ENCODE peak calls at places on chromosomes 11 and 22, in eight cellular contexts. T, Q, O, V, C, J, M and U are unnamed samples. For H3K36me3, the result is how much of the 10 kb centered on the place peaks cover.

GRCh38 chr11:77436969-77437368 is 36.9 kb downstream of the PAK1 start:
- DNase-seq in O (no peak), M (no peak), V (no peak), Q (no peak), C (no peak), J (no peak), T (no peak), U (no peak)

GRCh38 chr11:128906185-128907065 is 15.3 kb downstream of the KCNJ5 start:
- DNase-seq in O (no peak), C (no peak), M (no peak), J (no peak), T (no peak), Q (no peak), V (no peak), U (no peak)

GRCh38 chr22:16824718-16825687 is at the start of gene XKR3:
- DNase-seq in O (no peak), C (peak), T (no peak), Q (no peak), J (peak), M (no peak), V (no peak), U (peak)

GRCh38 chr11:118917488-118918127 is 8.1 kb downstream of the BCL9L start:
- DNase-seq in Q (peak), C (no peak), T (peak), M (peak), V (no peak), O (peak), J (no peak), U (no peak)

GRCh38 chr22:23383491-23384450 is 196.3 kb downstream of the IGLL1 start:
- DNase-seq in Q (no peak), C (peak), O (no peak), V (peak), M (no peak), T (no peak), J (no peak), U (no peak)

GRCh38 chr22:22682807-22683667 is 38.6 kb downstream of the GGTLC2 start:
- DNase-seq in M (no peak), Q (no peak), J (no peak), V (no peak), O (peak), C (no peak), T (no peak), U (no peak)

GRCh38 chr11:68379216-68379615 is 66.8 kb downstream of the LRP5 start:
- DNase-seq in J (no peak), C (no peak), Q (no peak), V (no peak), M (no peak), O (no peak), T (no peak), U (no peak)

GRCh38 chr11:18802381-18803257 is 11.0 kb upstream of the PTPN5 start:
- DNase-seq in J (peak), C (peak), V (peak), T (no peak), Q (peak), M (no peak), O (peak), U (peak)

GRCh38 chr22:25700996-25701815 is 40.8 kb upstream of the MYO18B start:
- DNase-seq in C (no peak), Q (no peak), M (no peak), V (peak), T (no peak), O (no peak), J (no peak), U (no peak)

GRCh38 chr11:10996678-10997077 is 138.8 kb upstream of the ZBED5 start:
- DNase-seq in V (no peak), Q (no peak), T (no peak), C (no peak), M (no peak), O (no peak), J (no peak), U (no peak)

GRCh38 chr22:49705631-49706352 is 121.9 kb downstream of the BRD1 start:
- DNase-seq in J (no peak), V (no peak), T (no peak), Q (no peak), C (no peak), O (peak), M (no peak), U (no peak)

GRCh38 chr11:11567862-11568650 is 53.7 kb downstream of the GALNT18 start:
- DNase-seq in Q (no peak), T (peak), O (no peak), V (no peak), M (no peak), J (no peak), C (no peak), U (peak)

GRCh38 chr11:28981331-28981865 is 873.2 kb downstream of the METTL15 start:
- DNase-seq in M (no peak), C (no peak), Q (no peak), T (no peak), V (no peak), J (no peak), O (no peak), U (no peak)

GRCh38 chr11:12829131-12829530 is 154.9 kb downstream of the TEAD1 start:
- DNase-seq in O (no peak), Q (no peak), J (no peak), C (no peak), T (no peak), V (no peak), M (no peak), U (no peak)

GRCh38 chr11:134207538-134208239 is 16.1 kb downstream of the NCAPD3 start:
- DNase-seq in Q (peak), C (peak), M (no peak), T (no peak), J (peak), O (peak), V (peak), U (no peak)

GRCh38 chr11:65432686-65433582 is 10.3 kb downstream of the NEAT1 start:
- DNase-seq in T (peak), Q (no peak), C (peak), V (peak), M (no peak), O (no peak), J (peak), U (no peak)

GRCh38 chr11:83257638-83258229 is 28.4 kb downstream of the CCDC90B start:
- DNase-seq in Q (no peak), J (no peak), T (no peak), O (peak), C (no peak), V (no peak), M (no peak), U (peak)

GRCh38 chr11:57111646-57112045 is 70.1 kb upstream of the LRRC55 start:
- DNase-seq in J (no peak), V (no peak), O (no peak), T (no peak), M (no peak), C (no peak), Q (no peak), U (no peak)

GRCh38 chr11:117749541-117749910 is 47.5 kb downstream of the DSCAML1 start:
- DNase-seq in M (no peak), T (no peak), J (no peak), C (no peak), O (no peak), V (no peak), Q (peak), U (no peak)

GRCh38 chr11:13465909-13466371 is 2.9 kb upstream of the BTBD10 start:
- DNase-seq in J (peak), O (no peak), C (peak), M (no peak), V (peak), Q (no peak), T (no peak), U (no peak)

GRCh38 chr22:20397498-20397897 is 3.5 kb downstream of the ZNF74 start:
- DNase-seq in O (no peak), Q (no peak), J (no peak), C (no peak), M (no peak), T (no peak), V (no peak), U (no peak)

GRCh38 chr11:76806131-76806530 is 23.0 kb downstream of the TSKU start:
- DNase-seq in J (no peak), V (no peak), M (no peak), C (no peak), Q (peak), T (no peak), O (no peak), U (no peak)

GRCh38 chr11:8688414-8689362 is 6.1 kb downstream of the RPL27A start:
- DNase-seq in M (peak), O (peak), T (peak), J (peak), V (peak), Q (peak), C (peak), U (peak)

GRCh38 chr22:17773606-17774205 is 563 bp downstream of the BID start:
- DNase-seq in M (no peak), T (no peak), Q (peak), C (peak), J (peak), O (peak), V (peak), U (no peak)

GRCh38 chr11:112298535-112298934 is 37.9 kb upstream of the PLET1 start:
- DNase-seq in O (no peak), J (no peak), C (no peak), V (no peak), Q (no peak), M (no peak), T (no peak), U (no peak)

GRCh38 chr11:129972596-129972995 is 30.0 kb downstream of the PRDM10 start:
- DNase-seq in V (no peak), O (no peak), M (no peak), C (peak), T (no peak), J (peak), Q (no peak), U (no peak)

GRCh38 chr11:70110538-70111055 is 32.5 kb downstream of the ANO1 start:
- DNase-seq in J (no peak), T (no peak), C (no peak), M (no peak), O (no peak), V (no peak), Q (no peak), U (no peak)

GRCh38 chr11:70107756-70108155 is 29.6 kb downstream of the ANO1 start:
- DNase-seq in T (no peak), Q (no peak), O (no peak), V (no peak), C (no peak), J (no peak), M (no peak), U (no peak)

GRCh38 chr11:70109903-70110302 is 31.8 kb downstream of the ANO1 start:
- DNase-seq in J (no peak), C (no peak), V (no peak), M (no peak), T (no peak), O (no peak), Q (no peak), U (no peak)

GRCh38 chr11:70108250-70108649 is 30.1 kb downstream of the ANO1 start:
- DNase-seq in T (peak), Q (no peak), M (no peak), C (no peak), V (no peak), O (no peak), J (no peak), U (no peak)

GRCh38 chr11:70109006-70109405 is 30.9 kb downstream of the ANO1 start:
- DNase-seq in T (peak), V (no peak), J (no peak), C (no peak), Q (no peak), M (no peak), O (no peak), U (no peak)
- TF ChIP-seq CTCF in T (no peak), V (no peak), J (no peak), C (no peak), Q (no peak), M (no peak), O (no peak), U (no peak)

GRCh38 chr11:17280494-17281127 is 4.1 kb downstream of the NUCB2 start:
- DNase-seq in M (no peak), C (no peak), Q (no peak), J (no peak), V (no peak), T (no peak), O (no peak), U (no peak)

GRCh38 chr11:17276236-17277023 is at the start of gene NUCB2:
- DNase-seq in O (peak), M (peak), J (peak), T (peak), C (peak), V (peak), Q (peak), U (peak)

GRCh38 chr11:17275376-17276235 is 933 bp upstream of the NUCB2 start:
- DNase-seq in M (no peak), V (no peak), T (no peak), O (no peak), Q (no peak), J (peak), C (no peak), U (no peak)

GRCh38 chr11:17273668-17274321 is 2.7 kb upstream of the NUCB2 start:
- DNase-seq in C (peak), O (no peak), Q (peak), V (no peak), T (no peak), J (peak), M (no peak), U (no peak)

DNA sequence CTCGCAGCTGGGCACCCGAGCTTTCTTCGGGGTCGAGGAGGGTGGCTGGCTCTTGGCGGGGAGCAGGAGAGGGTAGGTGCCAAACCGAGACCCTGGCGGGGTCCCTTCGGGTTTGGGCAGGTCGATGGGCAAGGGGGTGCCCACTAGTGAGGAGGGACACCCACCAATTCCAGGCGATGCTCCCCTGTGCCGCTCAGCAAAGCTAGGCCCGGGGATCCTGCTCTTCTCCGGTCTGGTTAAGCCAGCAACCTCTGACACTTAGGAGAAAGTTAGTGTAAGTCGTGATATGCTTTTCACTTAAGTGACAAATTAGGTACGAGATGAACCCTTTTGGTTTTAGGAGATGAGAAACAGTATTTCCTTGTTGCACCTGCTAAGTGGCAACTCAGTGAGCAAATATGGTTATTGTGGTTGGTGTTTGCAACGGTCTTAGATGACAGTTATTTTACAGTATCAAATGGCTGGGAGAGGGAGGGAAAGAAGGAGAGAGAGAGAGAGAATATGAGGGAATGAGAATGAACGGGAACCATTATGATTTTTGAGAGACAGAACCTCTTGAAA is 565 bp downstream of the NUCB2 start:
- DNase-seq in V (no peak), C (peak), J (peak), O (peak), T (no peak), M (no peak), Q (no peak), U (no peak)
- H3K4me3 ChIP-seq in V (peak), C (peak), J (peak), O (peak), T (peak), M (peak), Q (peak), U (peak)

DNA sequence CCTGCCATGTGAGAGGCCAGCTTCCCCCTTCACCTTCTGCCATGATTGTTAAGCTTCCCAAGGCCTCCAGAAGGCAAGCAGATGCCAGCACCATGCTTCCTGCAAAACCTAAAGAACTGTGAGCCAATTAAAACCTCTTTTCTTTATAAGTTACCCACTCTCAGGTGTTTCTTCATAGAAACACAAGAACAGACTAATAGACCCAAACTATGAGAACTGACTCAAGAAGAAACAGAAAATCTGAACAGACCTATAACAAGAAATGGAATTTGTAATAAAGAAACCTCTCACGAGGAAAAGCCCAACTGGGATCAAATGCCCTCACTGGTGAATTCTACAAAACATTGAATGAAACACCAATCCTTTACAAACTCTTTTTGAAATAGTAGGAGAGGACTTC is 12.0 kb downstream of the NPAT start:
- DNase-seq in M (no peak), C (no peak), J (no peak), T (no peak), V (no peak), O (no peak), Q (no peak), U (no peak)
- H3K36me3 ChIP-seq in M (half or more), C (under half), J (half or more), T (under half), V (under half), O (under half), Q (under half), U (under half)

GRCh38 chr11:1869427-1870325 is 16.8 kb downstream of the LSP1 start:
- DNase-seq in T (peak), V (no peak), C (peak), O (no peak), Q (no peak), M (no peak), J (no peak), U (no peak)
- TF ChIP-seq CTCF in T (no peak), V (peak), C (peak), O (no peak), Q (no peak), M (no peak), J (no peak), U (no peak)

GRCh38 chr11:59511675-59512074 is 336 bp downstream of the OR4D9 start:
- DNase-seq in Q (no peak), T (no peak), V (no peak), M (no peak), C (no peak), O (no peak), J (no peak), U (no peak)
- H3K4me3 ChIP-seq in Q (no peak), T (no peak), V (no peak), M (no peak), C (no peak), O (no peak), J (no peak), U (no peak)